ENCODE peak calls at places on chromosome 10, in five cellular contexts. One of them, this sample, is unnamed. For H3K4me1, the result is how much of the 10 kb centered on the place peaks cover.

GRCh38 chr10:71522438-71523144 is 125.9 kb downstream of the CDH23 start:
- DNase-seq in psoas muscle: no peak
- DNase-seq in heart left ventricle: no peak
- DNase-seq in fibroblast of lung: no peak
- DNase-seq in H9: no peak
- DNase-seq in this sample: no peak

GRCh38 chr10:59903871-59904270 is 2.5 kb downstream of the CCDC6 start:
- DNase-seq in fibroblast of lung: peak
- DNase-seq in H9: no peak
- DNase-seq in heart left ventricle: no peak
- DNase-seq in psoas muscle: no peak
- DNase-seq in this sample: no peak

GRCh38 chr10:95697429-95697828 is 3.7 kb upstream of the TCTN3 start:
- DNase-seq in psoas muscle: no peak
- DNase-seq in heart left ventricle: no peak
- DNase-seq in H9: no peak
- DNase-seq in fibroblast of lung: no peak
- DNase-seq in this sample: no peak

GRCh38 chr10:128137877-128138276 is 11.7 kb upstream of the MKI67 start:
- DNase-seq in fibroblast of lung: no peak
- DNase-seq in H9: no peak
- DNase-seq in heart left ventricle: no peak
- DNase-seq in psoas muscle: no peak
- DNase-seq in this sample: no peak

GRCh38 chr10:3850999-3851937 is 66.3 kb upstream of the KLF6 start:
- DNase-seq in psoas muscle: no peak
- DNase-seq in heart left ventricle: no peak
- DNase-seq in H9: no peak
- DNase-seq in fibroblast of lung: peak
- DNase-seq in this sample: peak

GRCh38 chr10:129483427-129484010 is 16.5 kb downstream of the MGMT start:
- DNase-seq in psoas muscle: no peak
- DNase-seq in H9: no peak
- DNase-seq in fibroblast of lung: peak
- DNase-seq in heart left ventricle: no peak
- DNase-seq in this sample: no peak

GRCh38 chr10:33772370-33773331 is 438.2 kb upstream of the NRP1 start:
- DNase-seq in H9: peak
- DNase-seq in psoas muscle: peak
- DNase-seq in fibroblast of lung: no peak
- DNase-seq in heart left ventricle: peak
- DNase-seq in this sample: no peak

GRCh38 chr10:52635651-52636050 is 136.9 kb downstream of the MBL2 start:
- DNase-seq in heart left ventricle: no peak
- DNase-seq in fibroblast of lung: no peak
- DNase-seq in H9: no peak
- DNase-seq in psoas muscle: no peak
- DNase-seq in this sample: no peak

GRCh38 chr10:61989995-61990760 is 88.7 kb downstream of the ARID5B start:
- DNase-seq in fibroblast of lung: no peak
- DNase-seq in H9: no peak
- DNase-seq in heart left ventricle: no peak
- DNase-seq in psoas muscle: no peak
- DNase-seq in this sample: no peak

GRCh38 chr10:101155896-101156295 is 24.8 kb downstream of the TLX1 start:
- DNase-seq in heart left ventricle: no peak
- DNase-seq in fibroblast of lung: no peak
- DNase-seq in H9: no peak
- DNase-seq in psoas muscle: no peak
- DNase-seq in this sample: no peak

GRCh38 chr10:83166344-83166743 is 973.0 kb upstream of the GHITM start:
- DNase-seq in fibroblast of lung: no peak
- DNase-seq in H9: peak
- DNase-seq in heart left ventricle: no peak
- DNase-seq in psoas muscle: no peak
- DNase-seq in this sample: no peak
- TF ChIP-seq CTCF in fibroblast of lung: no peak
- TF ChIP-seq CTCF in H9: peak
- TF ChIP-seq CTCF in heart left ventricle: no peak
- TF ChIP-seq CTCF in psoas muscle: no peak
- TF ChIP-seq CTCF in this sample: no peak

GRCh38 chr10:32055478-32056135 is 618 bp downstream of the KIF5B start:
- DNase-seq in H9: peak
- DNase-seq in heart left ventricle: peak
- DNase-seq in psoas muscle: peak
- DNase-seq in fibroblast of lung: peak
- DNase-seq in this sample: peak

GRCh38 chr10:32050145-32050544 is 6.1 kb downstream of the KIF5B start:
- DNase-seq in fibroblast of lung: no peak
- DNase-seq in heart left ventricle: no peak
- DNase-seq in H9: no peak
- DNase-seq in psoas muscle: no peak
- DNase-seq in this sample: no peak

GRCh38 chr10:32057041-32057372 is 782 bp upstream of the KIF5B start:
- DNase-seq in heart left ventricle: no peak
- DNase-seq in psoas muscle: no peak
- DNase-seq in fibroblast of lung: no peak
- DNase-seq in H9: no peak
- DNase-seq in this sample: no peak

GRCh38 chr10:32056136-32057040 is at the start of gene KIF5B:
- DNase-seq in heart left ventricle: peak
- DNase-seq in psoas muscle: peak
- DNase-seq in H9: peak
- DNase-seq in fibroblast of lung: peak
- DNase-seq in this sample: peak

DNA sequence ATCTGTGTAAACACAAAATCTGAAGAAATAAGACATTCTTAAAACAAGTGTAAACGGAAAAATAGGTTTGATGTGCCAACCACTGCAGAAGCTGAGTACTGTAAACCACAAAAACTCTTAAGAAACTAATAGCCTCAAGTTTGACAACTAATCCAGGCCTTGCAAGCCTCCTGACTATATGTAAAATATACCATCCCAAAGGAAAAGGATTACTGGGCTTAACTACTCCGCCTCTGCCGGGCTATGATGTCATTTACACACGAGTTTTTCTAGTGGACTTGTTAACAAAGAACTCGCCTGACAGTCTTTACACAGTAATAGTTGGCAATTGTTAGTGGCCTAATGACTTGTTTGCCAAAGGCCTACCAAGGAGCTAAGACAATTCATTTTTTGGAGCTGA is 2.1 kb downstream of the KIF5B start:
- DNase-seq in psoas muscle: no peak
- DNase-seq in H9: no peak
- DNase-seq in heart left ventricle: no peak
- DNase-seq in fibroblast of lung: peak
- DNase-seq in this sample: no peak
- H3K4me1 ChIP-seq in psoas muscle: under half
- H3K4me1 ChIP-seq in H9: under half
- H3K4me1 ChIP-seq in heart left ventricle: half or more
- H3K4me1 ChIP-seq in fibroblast of lung: under half
- H3K4me1 ChIP-seq in this sample: under half

GRCh38 chr10:13784067-13784466 is 197.3 kb downstream of the PRPF18 start:
- DNase-seq in heart left ventricle: no peak
- DNase-seq in psoas muscle: no peak
- DNase-seq in fibroblast of lung: peak
- DNase-seq in H9: peak
- DNase-seq in this sample: no peak
- H3K27ac ChIP-seq in heart left ventricle: no peak
- H3K27ac ChIP-seq in psoas muscle: no peak
- H3K27ac ChIP-seq in fibroblast of lung: no peak
- H3K27ac ChIP-seq in H9: no peak
- H3K27ac ChIP-seq in this sample: no peak

DNA sequence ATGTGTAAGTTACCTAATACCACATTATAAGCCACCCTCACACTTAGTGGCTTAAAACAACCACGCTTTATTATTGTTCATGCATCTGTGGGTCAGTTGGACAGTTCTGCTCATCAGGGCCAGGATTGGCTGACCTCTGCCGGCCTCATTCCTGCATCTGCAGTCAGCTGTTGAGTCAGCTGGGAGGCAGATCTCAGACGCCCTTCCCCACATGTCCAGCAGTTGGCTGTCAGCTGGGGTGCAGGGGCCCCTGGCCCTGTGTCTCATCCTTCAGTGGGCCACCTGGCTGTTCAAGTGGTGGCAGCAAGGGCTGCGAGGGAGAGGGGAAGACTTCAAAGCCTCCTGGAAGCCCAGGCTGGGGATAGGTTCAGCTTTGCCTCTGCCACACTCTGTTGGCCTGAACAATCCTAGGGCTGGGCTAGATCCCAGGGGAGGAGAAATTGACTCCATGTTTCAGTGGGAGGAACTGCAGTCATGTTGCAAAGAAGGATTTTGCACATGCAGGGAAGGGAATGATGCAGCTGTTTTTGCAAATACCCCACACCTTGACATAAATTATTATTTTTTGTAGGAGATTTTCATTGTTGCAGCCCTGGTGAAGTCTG is 33.1 kb downstream of the TACR2 start:
- DNase-seq in psoas muscle: peak
- DNase-seq in H9: no peak
- DNase-seq in heart left ventricle: peak
- DNase-seq in fibroblast of lung: peak
- DNase-seq in this sample: no peak
- TF ChIP-seq CTCF in psoas muscle: peak
- TF ChIP-seq CTCF in H9: peak
- TF ChIP-seq CTCF in heart left ventricle: no peak
- TF ChIP-seq CTCF in fibroblast of lung: peak
- TF ChIP-seq CTCF in this sample: peak

GRCh38 chr10:119815671-119816070 is 57.0 kb downstream of the MCMBP start:
- DNase-seq in psoas muscle: no peak
- DNase-seq in H9: no peak
- DNase-seq in heart left ventricle: no peak
- DNase-seq in fibroblast of lung: no peak
- DNase-seq in this sample: no peak
- H3K4me1 ChIP-seq in psoas muscle: under half
- H3K4me1 ChIP-seq in H9: under half
- H3K4me1 ChIP-seq in heart left ventricle: under half
- H3K4me1 ChIP-seq in fibroblast of lung: under half
- H3K4me1 ChIP-seq in this sample: under half

GRCh38 chr10:116866066-116866465 is 16.8 kb downstream of the ENO4 start:
- DNase-seq in H9: no peak
- DNase-seq in psoas muscle: no peak
- DNase-seq in heart left ventricle: no peak
- DNase-seq in fibroblast of lung: no peak
- DNase-seq in this sample: no peak
- H3K27ac ChIP-seq in H9: no peak
- H3K27ac ChIP-seq in psoas muscle: no peak
- H3K27ac ChIP-seq in heart left ventricle: no peak
- H3K27ac ChIP-seq in fibroblast of lung: no peak
- H3K27ac ChIP-seq in this sample: no peak

DNA sequence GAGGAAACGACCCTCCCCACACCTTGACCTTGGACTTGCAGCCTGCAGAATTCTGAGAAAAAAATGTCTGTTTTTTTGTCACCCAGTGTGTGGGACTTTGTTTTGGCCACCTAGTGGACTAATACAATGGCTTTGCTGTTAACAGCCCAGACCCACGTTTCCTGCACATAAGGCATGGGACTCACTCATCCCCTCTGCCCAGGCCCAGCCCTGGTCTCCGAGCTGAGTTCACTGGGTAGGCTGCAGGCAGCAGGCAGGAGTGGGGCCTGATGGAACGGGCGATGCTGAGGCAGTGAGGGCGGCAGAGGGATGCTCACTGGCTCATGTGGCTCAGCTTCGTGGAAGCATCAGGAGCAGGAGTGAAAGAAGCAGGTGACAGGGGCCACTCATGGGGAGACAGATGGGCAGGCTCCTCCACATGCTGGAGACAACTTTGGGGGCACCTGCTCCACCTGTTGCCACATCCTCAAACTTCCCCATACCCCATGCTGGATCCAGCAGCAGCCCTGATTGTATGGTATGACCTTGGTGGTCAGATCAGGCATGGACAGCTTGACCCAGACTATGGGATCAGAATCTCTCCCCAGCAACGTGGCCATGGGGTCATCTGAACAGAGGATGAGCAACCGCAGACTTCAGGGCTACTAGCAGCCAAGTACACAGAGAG is 65.8 kb upstream of the ANTXRL start:
- DNase-seq in psoas muscle: no peak
- DNase-seq in fibroblast of lung: no peak
- DNase-seq in H9: peak
- DNase-seq in heart left ventricle: no peak
- DNase-seq in this sample: no peak
- TF ChIP-seq CTCF in psoas muscle: no peak
- TF ChIP-seq CTCF in fibroblast of lung: no peak
- TF ChIP-seq CTCF in H9: peak
- TF ChIP-seq CTCF in heart left ventricle: no peak
- TF ChIP-seq CTCF in this sample: no peak

DNA sequence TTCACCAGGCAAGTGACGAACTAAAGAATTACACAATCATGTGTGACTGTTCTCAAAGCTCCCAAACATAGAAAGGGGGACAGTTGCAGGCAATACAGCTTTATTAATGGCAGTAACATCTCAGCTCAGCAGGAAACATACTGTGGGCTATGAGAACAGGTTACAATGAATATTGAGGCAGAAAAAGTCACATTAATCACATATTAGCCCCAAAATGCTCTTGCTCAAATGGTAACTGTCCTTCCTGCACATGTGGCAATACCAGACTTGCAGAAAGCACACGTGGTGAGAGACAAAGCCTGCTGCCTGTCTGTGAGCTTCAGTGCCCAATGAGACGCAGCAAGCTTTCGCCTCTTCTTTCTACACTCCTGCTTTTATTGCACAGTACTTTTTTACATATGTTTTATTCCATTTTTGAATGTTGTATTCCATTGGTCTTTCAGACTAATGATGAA is 104.9 kb upstream of the ACBD5 start:
- DNase-seq in fibroblast of lung: no peak
- DNase-seq in H9: no peak
- DNase-seq in heart left ventricle: no peak
- DNase-seq in psoas muscle: no peak
- DNase-seq in this sample: no peak
- H3K4me1 ChIP-seq in fibroblast of lung: under half
- H3K4me1 ChIP-seq in H9: under half
- H3K4me1 ChIP-seq in heart left ventricle: under half
- H3K4me1 ChIP-seq in psoas muscle: under half
- H3K4me1 ChIP-seq in this sample: under half